ENCODE peak calls at places on chromosomes 3 and 15, in five cellular contexts. One of them, this sample, is unnamed.

GRCh38 chr3:147191795-147192385 is 214.5 kb downstream of the ZIC4 start:
- DNase-seq in stimulated activated CD4-positive, alpha-beta T cell treated with anti-CD3 and anti-CD28 coated beads, Interleukin-12 subunit alpha, Interleukin-12 subunit beta, amount 100 ng/mL, for 4 hours: no peak
- DNase-seq in GF-D8: no peak
- DNase-seq in SJSA1: peak
- DNase-seq in ACHN: peak
- DNase-seq in this sample: peak

GRCh38 chr15:44207643-44208042 is 12.6 kb upstream of the FRMD5 start:
- DNase-seq in stimulated activated CD4-positive, alpha-beta T cell treated with anti-CD3 and anti-CD28 coated beads, Interleukin-12 subunit alpha, Interleukin-12 subunit beta, amount 100 ng/mL, for 4 hours: no peak
- DNase-seq in ACHN: peak
- DNase-seq in SJSA1: peak
- DNase-seq in GF-D8: no peak
- DNase-seq in this sample: no peak

GRCh38 chr15:24954783-24955548 is at the start of the genes SNRPN and SNURF:
- DNase-seq in SJSA1: peak
- DNase-seq in stimulated activated CD4-positive, alpha-beta T cell treated with anti-CD3 and anti-CD28 coated beads, Interleukin-12 subunit alpha, Interleukin-12 subunit beta, amount 100 ng/mL, for 4 hours: peak
- DNase-seq in GF-D8: peak
- DNase-seq in ACHN: peak
- DNase-seq in this sample: peak

GRCh38 chr3:113783463-113783862 is 36.6 kb downstream of the ATP6V1A start:
- DNase-seq in GF-D8: peak
- DNase-seq in stimulated activated CD4-positive, alpha-beta T cell treated with anti-CD3 and anti-CD28 coated beads, Interleukin-12 subunit alpha, Interleukin-12 subunit beta, amount 100 ng/mL, for 4 hours: no peak
- DNase-seq in SJSA1: peak
- DNase-seq in ACHN: peak
- DNase-seq in this sample: peak

GRCh38 chr3:110457508-110457907 is 614.1 kb upstream of the NECTIN3 start:
- DNase-seq in stimulated activated CD4-positive, alpha-beta T cell treated with anti-CD3 and anti-CD28 coated beads, Interleukin-12 subunit alpha, Interleukin-12 subunit beta, amount 100 ng/mL, for 4 hours: no peak
- DNase-seq in GF-D8: no peak
- DNase-seq in SJSA1: no peak
- DNase-seq in ACHN: no peak
- DNase-seq in this sample: no peak

GRCh38 chr15:100703032-100703578 is 100.7 kb downstream of the ASB7 start:
- DNase-seq in ACHN: no peak
- DNase-seq in SJSA1: peak
- DNase-seq in GF-D8: no peak
- DNase-seq in stimulated activated CD4-positive, alpha-beta T cell treated with anti-CD3 and anti-CD28 coated beads, Interleukin-12 subunit alpha, Interleukin-12 subunit beta, amount 100 ng/mL, for 4 hours: no peak
- DNase-seq in this sample: no peak

GRCh38 chr15:88646088-88646405 is 7.2 kb downstream of the ISG20 start:
- DNase-seq in stimulated activated CD4-positive, alpha-beta T cell treated with anti-CD3 and anti-CD28 coated beads, Interleukin-12 subunit alpha, Interleukin-12 subunit beta, amount 100 ng/mL, for 4 hours: no peak
- DNase-seq in GF-D8: no peak
- DNase-seq in SJSA1: no peak
- DNase-seq in ACHN: no peak
- DNase-seq in this sample: no peak

GRCh38 chr15:91268510-91268909 is 168.5 kb downstream of the SV2B start:
- DNase-seq in stimulated activated CD4-positive, alpha-beta T cell treated with anti-CD3 and anti-CD28 coated beads, Interleukin-12 subunit alpha, Interleukin-12 subunit beta, amount 100 ng/mL, for 4 hours: no peak
- DNase-seq in ACHN: peak
- DNase-seq in GF-D8: no peak
- DNase-seq in SJSA1: no peak
- DNase-seq in this sample: no peak

This sample was measured in amniotic stem cell.